ENCODE peak calls at places on chromosomes 11 and 22, in nine cellular contexts. One of them, this sample, is unnamed.

GRCh38 chr11:111977141-111978027 is 40.2 kb downstream of the DIXDC1 start:
- DNase-seq in NCI-H460: no peak
- DNase-seq in brain microvascular endothelial cell: peak; percentile 29
- DNase-seq in RCC 7860: no peak
- DNase-seq in stimulated activated naive CD4-positive, alpha-beta T cell: peak; percentile 29
- DNase-seq in NCI-H146: peak; percentile 59
- DNase-seq in aorta: peak; percentile 81
- DNase-seq in LoVo: no peak
- DNase-seq in activated CD8-positive, alpha-beta memory T cell treated with anti-CD3 and anti-CD28 coated beads, Interleukin-2, amount 10 ng/mL, durations not matched to agents 7 days and 5 days: no peak
- DNase-seq in this sample: peak; percentile 44

GRCh38 chr11:64314146-64314804 is 3.1 kb downstream of the TRMT112 start:
- DNase-seq in NCI-H460: no peak
- DNase-seq in stimulated activated naive CD4-positive, alpha-beta T cell: no peak
- DNase-seq in aorta: no peak
- DNase-seq in NCI-H146: no peak
- DNase-seq in brain microvascular endothelial cell: no peak
- DNase-seq in LoVo: no peak
- DNase-seq in activated CD8-positive, alpha-beta memory T cell treated with anti-CD3 and anti-CD28 coated beads, Interleukin-2, amount 10 ng/mL, durations not matched to agents 7 days and 5 days: peak; percentile 40
- DNase-seq in RCC 7860: no peak
- DNase-seq in this sample: no peak

GRCh38 chr11:30342736-30343166 is 19.8 kb downstream of the ARL14EP start:
- DNase-seq in LoVo: no peak
- DNase-seq in RCC 7860: no peak
- DNase-seq in NCI-H146: no peak
- DNase-seq in brain microvascular endothelial cell: no peak
- DNase-seq in stimulated activated naive CD4-positive, alpha-beta T cell: no peak
- DNase-seq in activated CD8-positive, alpha-beta memory T cell treated with anti-CD3 and anti-CD28 coated beads, Interleukin-2, amount 10 ng/mL, durations not matched to agents 7 days and 5 days: no peak
- DNase-seq in NCI-H460: no peak
- DNase-seq in aorta: no peak
- DNase-seq in this sample: peak; percentile 20

GRCh38 chr11:66278396-66279091 is 569 bp downstream of the CNIH2 start:
- DNase-seq in NCI-H460: no peak
- DNase-seq in LoVo: no peak
- DNase-seq in activated CD8-positive, alpha-beta memory T cell treated with anti-CD3 and anti-CD28 coated beads, Interleukin-2, amount 10 ng/mL, durations not matched to agents 7 days and 5 days: no peak
- DNase-seq in brain microvascular endothelial cell: peak; percentile 48
- DNase-seq in RCC 7860: no peak
- DNase-seq in stimulated activated naive CD4-positive, alpha-beta T cell: no peak
- DNase-seq in NCI-H146: peak; percentile 49
- DNase-seq in aorta: no peak
- DNase-seq in this sample: no peak

GRCh38 chr11:128488471-128488870 is 98.9 kb downstream of the ETS1 start:
- DNase-seq in stimulated activated naive CD4-positive, alpha-beta T cell: no peak
- DNase-seq in aorta: no peak
- DNase-seq in NCI-H460: no peak
- DNase-seq in RCC 7860: peak; percentile 31
- DNase-seq in LoVo: no peak
- DNase-seq in brain microvascular endothelial cell: peak; percentile 76
- DNase-seq in NCI-H146: no peak
- DNase-seq in activated CD8-positive, alpha-beta memory T cell treated with anti-CD3 and anti-CD28 coated beads, Interleukin-2, amount 10 ng/mL, durations not matched to agents 7 days and 5 days: no peak
- DNase-seq in this sample: no peak

GRCh38 chr22:27314276-27314807 is 487.2 kb downstream of the MN1 start:
- DNase-seq in aorta: no peak
- DNase-seq in brain microvascular endothelial cell: no peak
- DNase-seq in LoVo: peak; percentile 11
- DNase-seq in RCC 7860: no peak
- DNase-seq in stimulated activated naive CD4-positive, alpha-beta T cell: no peak
- DNase-seq in activated CD8-positive, alpha-beta memory T cell treated with anti-CD3 and anti-CD28 coated beads, Interleukin-2, amount 10 ng/mL, durations not matched to agents 7 days and 5 days: no peak
- DNase-seq in NCI-H460: no peak
- DNase-seq in NCI-H146: no peak
- DNase-seq in this sample: no peak

GRCh38 chr11:94048310-94048709 is 27.2 kb downstream of the HEPHL1 start:
- DNase-seq in LoVo: no peak
- DNase-seq in stimulated activated naive CD4-positive, alpha-beta T cell: no peak
- DNase-seq in NCI-H146: no peak
- DNase-seq in NCI-H460: no peak
- DNase-seq in aorta: no peak
- DNase-seq in RCC 7860: no peak
- DNase-seq in brain microvascular endothelial cell: no peak
- DNase-seq in activated CD8-positive, alpha-beta memory T cell treated with anti-CD3 and anti-CD28 coated beads, Interleukin-2, amount 10 ng/mL, durations not matched to agents 7 days and 5 days: no peak
- DNase-seq in this sample: no peak

GRCh38 chr22:32707971-32708370 is 93.5 kb upstream of the TIMP3 start:
- DNase-seq in NCI-H460: no peak
- DNase-seq in RCC 7860: no peak
- DNase-seq in LoVo: no peak
- DNase-seq in aorta: no peak
- DNase-seq in NCI-H146: peak; percentile 25
- DNase-seq in activated CD8-positive, alpha-beta memory T cell treated with anti-CD3 and anti-CD28 coated beads, Interleukin-2, amount 10 ng/mL, durations not matched to agents 7 days and 5 days: no peak
- DNase-seq in brain microvascular endothelial cell: no peak
- DNase-seq in stimulated activated naive CD4-positive, alpha-beta T cell: no peak
- DNase-seq in this sample: no peak

GRCh38 chr22:19232620-19233019 is 54.1 kb upstream of the SLC25A1 start:
- DNase-seq in brain microvascular endothelial cell: no peak
- DNase-seq in RCC 7860: no peak
- DNase-seq in activated CD8-positive, alpha-beta memory T cell treated with anti-CD3 and anti-CD28 coated beads, Interleukin-2, amount 10 ng/mL, durations not matched to agents 7 days and 5 days: no peak
- DNase-seq in stimulated activated naive CD4-positive, alpha-beta T cell: no peak
- DNase-seq in NCI-H460: no peak
- DNase-seq in NCI-H146: peak; percentile 81
- DNase-seq in LoVo: no peak
- DNase-seq in aorta: no peak
- DNase-seq in this sample: no peak

This sample was measured in GM12892.